ENCODE peak calls at places on chromosomes 2 and 18, in six cellular contexts. K is brain microvascular endothelial cell; I is NCI-H1048; T is LoVo; L is effector memory CD4-positive, alpha-beta T cell; Q is kidney. Z is an unnamed sample.

GRCh38 chr2:48479923-48480322 is 50.0 kb upstream of the STON1 start:
- DNase-seq in K (no peak), I (no peak), T (no peak), L (no peak), Q (no peak), Z (no peak)

GRCh38 chr2:23541453-23542334 is 156.7 kb downstream of the KLHL29 start:
- DNase-seq in K (no peak), I (no peak), T (no peak), L (no peak), Q (no peak), Z (no peak)

GRCh38 chr2:4588606-4589005 is 885.2 kb downstream of the DCDC2C start:
- DNase-seq in K (peak), I (no peak), T (no peak), L (no peak), Q (no peak), Z (no peak)

GRCh38 chr2:62597323-62597722 is 91.3 kb upstream of the TMEM17 start:
- DNase-seq in K (no peak), I (no peak), T (no peak), L (no peak), Q (no peak), Z (peak)

GRCh38 chr2:99485411-99485810 is 4.4 kb downstream of the REV1 start:
- DNase-seq in K (no peak), I (no peak), T (no peak), L (no peak), Q (no peak), Z (no peak)

GRCh38 chr2:111705711-111706323 is 178.2 kb downstream of the ANAPC1 start:
- DNase-seq in K (peak), I (peak), T (peak), L (peak), Q (peak), Z (peak)

GRCh38 chr2:81976998-81977397 is 1672.4 kb upstream of the LRRTM1 start:
- DNase-seq in K (no peak), I (no peak), T (no peak), L (no peak), Q (no peak), Z (no peak)

GRCh38 chr2:237457388-237457941 is 29.6 kb upstream of the MLPH start:
- DNase-seq in K (no peak), I (no peak), T (no peak), L (no peak), Q (no peak), Z (no peak)

GRCh38 chr18:5106730-5107129 is 90.3 kb downstream of the AKAIN1 start:
- DNase-seq in K (no peak), I (no peak), T (no peak), L (no peak), Q (no peak), Z (no peak)

GRCh38 chr2:165057308-165057707 is 102.0 kb upstream of the SLC38A11 start:
- DNase-seq in K (no peak), I (no peak), T (no peak), L (no peak), Q (no peak), Z (no peak)

GRCh38 chr2:149612122-149612521 is 24.5 kb upstream of the MMADHC start:
- DNase-seq in K (peak), I (no peak), T (no peak), L (no peak), Q (peak), Z (no peak)

GRCh38 chr18:46211816-46212215 is 107.6 kb downstream of the HAUS1 start:
- DNase-seq in K (no peak), I (no peak), T (no peak), L (no peak), Q (no peak), Z (no peak)